ENCODE peak calls at places on chromosomes 11 and 22, in five cellular contexts. One of them, this sample, is unnamed.

GRCh38 chr11:43941257-43941879 is 1.1 kb upstream of the C11orf96 start:
- DNase-seq in AG04450: no peak
- DNase-seq in GM23338: no peak
- DNase-seq in CD8-positive, alpha-beta T cell: no peak
- DNase-seq in cardiac muscle cell: peak; percentile 48
- DNase-seq in this sample: no peak

GRCh38 chr11:46183819-46184218 is 62.6 kb upstream of the PHF21A start:
- DNase-seq in AG04450: peak; percentile 15
- DNase-seq in GM23338: no peak
- DNase-seq in CD8-positive, alpha-beta T cell: no peak
- DNase-seq in cardiac muscle cell: no peak
- DNase-seq in this sample: no peak

GRCh38 chr22:22800716-22801115 is 86.9 kb upstream of the IGLL5 start:
- DNase-seq in AG04450: no peak
- DNase-seq in GM23338: no peak
- DNase-seq in CD8-positive, alpha-beta T cell: no peak
- DNase-seq in cardiac muscle cell: peak; percentile 10
- DNase-seq in this sample: no peak

GRCh38 chr11:34339149-34340064 is 18.4 kb downstream of the ABTB2 start:
- DNase-seq in AG04450: no peak
- DNase-seq in GM23338: no peak
- DNase-seq in CD8-positive, alpha-beta T cell: peak; percentile 10
- DNase-seq in cardiac muscle cell: peak; percentile 56
- DNase-seq in this sample: no peak

GRCh38 chr22:44906248-44906936 is 103.4 kb downstream of the PHF21B start:
- DNase-seq in AG04450: no peak
- DNase-seq in GM23338: no peak
- DNase-seq in CD8-positive, alpha-beta T cell: no peak
- DNase-seq in cardiac muscle cell: no peak
- DNase-seq in this sample: no peak

GRCh38 chr11:128039140-128040021 is 548.0 kb downstream of the ETS1 start:
- DNase-seq in AG04450: no peak
- DNase-seq in GM23338: no peak
- DNase-seq in CD8-positive, alpha-beta T cell: peak; percentile 79
- DNase-seq in cardiac muscle cell: peak; percentile 90
- DNase-seq in this sample: peak; percentile 57

GRCh38 chr22:47053865-47054185 is 291.4 kb downstream of the TBC1D22A start:
- DNase-seq in AG04450: peak; percentile 3
- DNase-seq in GM23338: no peak
- DNase-seq in CD8-positive, alpha-beta T cell: no peak
- DNase-seq in cardiac muscle cell: peak; percentile 75
- DNase-seq in this sample: peak; percentile 37

GRCh38 chr22:45318558-45319318 is 9.0 kb downstream of the FAM118A start:
- DNase-seq in AG04450: no peak
- DNase-seq in GM23338: peak; percentile 20
- DNase-seq in CD8-positive, alpha-beta T cell: peak; percentile 56
- DNase-seq in cardiac muscle cell: peak; percentile 66
- DNase-seq in this sample: no peak

GRCh38 chr11:122343247-122343646 is 227.2 kb upstream of the BLID start:
- DNase-seq in AG04450: no peak
- DNase-seq in GM23338: no peak
- DNase-seq in CD8-positive, alpha-beta T cell: no peak
- DNase-seq in cardiac muscle cell: peak; percentile 10
- DNase-seq in this sample: no peak

GRCh38 chr22:25688627-25689026 is 53.4 kb upstream of the MYO18B start:
- DNase-seq in AG04450: no peak
- DNase-seq in GM23338: no peak
- DNase-seq in CD8-positive, alpha-beta T cell: no peak
- DNase-seq in cardiac muscle cell: no peak
- DNase-seq in this sample: no peak
- H3K4me3 ChIP-seq in AG04450: no peak overlapping the region
- H3K4me3 ChIP-seq in GM23338: no peak overlapping the region
- H3K4me3 ChIP-seq in CD8-positive, alpha-beta T cell: no peak overlapping the region
- H3K4me3 ChIP-seq in cardiac muscle cell: no peak overlapping the region
- H3K4me3 ChIP-seq in this sample: no peak overlapping the region

DNA sequence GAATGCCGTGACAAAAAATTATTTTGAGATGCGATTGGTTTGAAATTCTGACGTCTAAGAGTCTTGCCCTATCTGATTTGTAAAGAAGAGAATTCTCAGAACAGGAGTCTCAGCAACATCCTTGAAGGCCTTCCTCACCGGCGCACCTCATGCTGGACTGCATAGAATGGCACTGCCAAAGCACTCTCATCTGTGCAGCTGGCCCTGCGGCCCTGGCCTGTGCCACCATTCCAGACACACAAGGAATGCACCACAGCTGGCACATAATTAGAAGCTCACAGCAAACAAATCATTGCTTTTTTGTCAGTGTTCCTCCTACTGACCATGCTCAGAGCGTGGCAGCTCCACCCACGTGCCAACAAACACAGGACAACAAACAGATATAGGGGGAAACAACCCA is 166.0 kb downstream of the KIRREL3 start:
- DNase-seq in AG04450: no peak
- DNase-seq in GM23338: no peak
- DNase-seq in CD8-positive, alpha-beta T cell: no peak
- DNase-seq in cardiac muscle cell: no peak
- DNase-seq in this sample: no peak
- TF ChIP-seq CTCF in AG04450: no peak
- TF ChIP-seq CTCF in GM23338: no peak
- TF ChIP-seq CTCF in CD8-positive, alpha-beta T cell: no peak
- TF ChIP-seq CTCF in cardiac muscle cell: no peak
- TF ChIP-seq CTCF in this sample: no peak

GRCh38 chr11:66312549-66313320 is 4.1 kb downstream of the CD248 start:
- DNase-seq in AG04450: peak; percentile 99
- DNase-seq in GM23338: peak; percentile 99
- DNase-seq in CD8-positive, alpha-beta T cell: peak; percentile 99
- DNase-seq in cardiac muscle cell: peak; percentile 100
- DNase-seq in this sample: peak; percentile 94
- H3K4me3 ChIP-seq in AG04450: peak overlapping the region; percentile 87
- H3K4me3 ChIP-seq in GM23338: peak overlapping the region; percentile 84
- H3K4me3 ChIP-seq in CD8-positive, alpha-beta T cell: peak overlapping the region; percentile 74
- H3K4me3 ChIP-seq in cardiac muscle cell: peak overlapping the region; percentile 49
- H3K4me3 ChIP-seq in this sample: peak overlapping the region; percentile 91

GRCh38 chr22:27137809-27138400 is 480.5 kb downstream of the MIAT start:
- DNase-seq in AG04450: no peak
- DNase-seq in GM23338: no peak
- DNase-seq in CD8-positive, alpha-beta T cell: no peak
- DNase-seq in cardiac muscle cell: no peak
- DNase-seq in this sample: no peak
- TF ChIP-seq CTCF in AG04450: no peak
- TF ChIP-seq CTCF in GM23338: no peak
- TF ChIP-seq CTCF in CD8-positive, alpha-beta T cell: no peak
- TF ChIP-seq CTCF in cardiac muscle cell: no peak
- TF ChIP-seq CTCF in this sample: no peak

DNA sequence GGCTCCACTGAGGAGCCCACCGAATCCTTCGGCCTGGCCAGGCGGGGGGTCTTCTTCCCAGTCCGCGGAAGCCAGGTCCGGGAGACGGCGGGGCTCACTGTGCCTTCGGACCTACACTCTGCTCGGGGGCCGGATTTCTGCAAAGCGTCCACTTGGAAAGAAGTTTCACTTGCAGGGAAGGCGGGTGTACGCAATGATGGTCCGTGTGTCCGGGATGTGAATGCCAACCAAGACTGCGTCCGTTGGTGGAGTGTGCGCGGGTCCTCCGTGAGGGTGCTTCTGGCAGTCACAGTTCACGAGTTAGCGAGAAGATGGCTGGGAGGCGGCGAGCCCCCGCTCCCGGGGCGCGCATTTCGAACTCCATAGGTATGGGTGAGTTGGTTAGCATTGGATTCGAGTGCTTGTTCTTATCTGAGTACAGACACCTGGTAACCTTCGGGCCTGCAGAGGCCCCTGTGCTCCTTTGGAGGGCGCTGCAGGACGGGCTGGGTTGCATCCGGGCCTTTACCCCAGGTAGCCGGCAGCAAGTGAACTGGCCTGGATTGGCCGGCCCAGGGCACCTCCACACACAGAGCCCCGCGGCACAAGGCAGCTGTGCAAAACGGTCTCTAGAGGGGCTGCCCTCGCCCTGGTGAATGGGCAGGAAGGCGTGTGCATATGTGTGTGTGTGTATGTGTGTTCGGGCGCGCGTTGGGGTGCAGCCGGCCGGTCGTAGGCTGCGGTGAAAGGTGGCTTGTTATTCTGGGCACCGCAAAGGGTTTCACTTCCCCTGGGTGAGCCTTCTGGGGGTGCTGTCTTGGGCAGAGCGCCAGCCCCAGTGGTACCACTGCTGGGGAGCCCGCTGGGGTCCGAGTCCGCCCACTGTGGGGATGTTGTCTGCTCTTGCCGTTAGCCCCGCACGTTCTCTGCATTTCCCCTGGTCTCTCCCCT is 13.3 kb upstream of the CYP2R1 start:
- DNase-seq in AG04450: no peak
- DNase-seq in GM23338: peak; percentile 93
- DNase-seq in CD8-positive, alpha-beta T cell: peak; percentile 70
- DNase-seq in cardiac muscle cell: peak; percentile 63
- DNase-seq in this sample: no peak
- H3K4me3 ChIP-seq in AG04450: peak overlapping the region; percentile 50
- H3K4me3 ChIP-seq in GM23338: peak overlapping the region; percentile 79
- H3K4me3 ChIP-seq in CD8-positive, alpha-beta T cell: peak overlapping the region; percentile 98
- H3K4me3 ChIP-seq in cardiac muscle cell: peak overlapping the region; percentile 19
- H3K4me3 ChIP-seq in this sample: peak overlapping the region; percentile 55